ENCODE peak calls at places on chromosomes 5 and 9, in eight cellular contexts. F is retinal pigment epithelial cell, L is upper lobe of right lung, Y is astrocyte, U is OCI-LY7, W is mammary epithelial cell, O is RWPE1, S is PC-9. X is an unnamed sample.

GRCh38 chr5:77181173-77181572 is 29.3 kb upstream of the PDE8B start:
- DNase-seq in F (no peak), L (no peak), Y (no peak), U (no peak), W (no peak), O (no peak), S (no peak), X (no peak)

GRCh38 chr5:2155556-2155955 is 272.8 kb upstream of the IRX4 start:
- DNase-seq in F (no peak), L (no peak), Y (no peak), U (no peak), W (no peak), O (no peak), S (no peak), X (no peak)

GRCh38 chr9:121730188-121730587 is 78.8 kb downstream of the DAB2IP start:
- DNase-seq in F (no peak), L (no peak), Y (no peak), U (no peak), W (no peak), O (no peak), S (no peak), X (no peak)

GRCh38 chr5:148443998-148444397 is 60.2 kb downstream of the FBXO38 start:
- DNase-seq in F (no peak), L (no peak), Y (peak; percentile 36), U (peak; percentile 63), W (peak; percentile 46), O (peak; percentile 70), S (peak; percentile 65), X (peak; percentile 57)

GRCh38 chr9:136621019-136621733 is 41.5 kb upstream of the EGFL7 start:
- DNase-seq in F (no peak), L (no peak), Y (no peak), U (no peak), W (peak; percentile 66), O (peak; percentile 80), S (no peak), X (no peak)

GRCh38 chr5:157582731-157583580 is 7.4 kb upstream of the ADAM19 start:
- DNase-seq in F (no peak), L (no peak), Y (no peak), U (no peak), W (no peak), O (no peak), S (no peak), X (no peak)

GRCh38 chr5:122661496-122662180 is 113.2 kb upstream of the SNX2 start:
- DNase-seq in F (no peak), L (no peak), Y (no peak), U (no peak), W (no peak), O (no peak), S (no peak), X (no peak)

GRCh38 chr9:35059438-35059837 is 13.0 kb downstream of the VCP start:
- DNase-seq in F (no peak), L (no peak), Y (no peak), U (no peak), W (no peak), O (no peak), S (no peak), X (no peak)

GRCh38 chr9:111300140-111300735 is 29.8 kb downstream of the OR2K2 start:
- DNase-seq in F (no peak), L (no peak), Y (no peak), U (no peak), W (no peak), O (no peak), S (no peak), X (no peak)

GRCh38 chr5:113095831-113096230 is 119.2 kb downstream of the DCP2 start:
- DNase-seq in F (no peak), L (no peak), Y (no peak), U (no peak), W (no peak), O (no peak), S (no peak), X (no peak)

GRCh38 chr5:5314626-5315025 is 107.9 kb upstream of the ICE1 start:
- DNase-seq in F (no peak), L (no peak), Y (no peak), U (no peak), W (no peak), O (no peak), S (no peak), X (no peak)

GRCh38 chr5:125093776-125094175 is 347.3 kb upstream of the ZNF608 start:
- DNase-seq in F (peak; percentile 62), L (no peak), Y (peak; percentile 90), U (no peak), W (peak; percentile 85), O (peak; percentile 80), S (no peak), X (no peak)

GRCh38 chr9:134215709-134216448 is 51.5 kb upstream of the RNU6ATAC start:
- DNase-seq in F (no peak), L (peak; percentile 58), Y (no peak), U (peak; percentile 63), W (no peak), O (no peak), S (no peak), X (no peak)

GRCh38 chr5:141672856-141673813 is 8.9 kb downstream of the ARAP3 start:
- DNase-seq in F (no peak), L (no peak), Y (no peak), U (no peak), W (no peak), O (no peak), S (no peak), X (peak; percentile 45)

GRCh38 chr9:456365-456764 is 241.7 kb downstream of the DOCK8 start:
- DNase-seq in F (no peak), L (no peak), Y (peak; percentile 38), U (no peak), W (no peak), O (no peak), S (peak; percentile 71), X (no peak)

GRCh38 chr5:6370580-6370979 is 7.8 kb downstream of the MED10 start:
- DNase-seq in F (no peak), L (no peak), Y (no peak), U (no peak), W (no peak), O (no peak), S (no peak), X (no peak)

GRCh38 chr5:180323929-180324632 is 29.1 kb downstream of the GFPT2 start:
- DNase-seq in F (no peak), L (no peak), Y (peak; percentile 75), U (no peak), W (peak; percentile 35), O (no peak), S (no peak), X (no peak)

GRCh38 chr9:89786650-89787049 is 181.8 kb downstream of the GADD45G start:
- DNase-seq in F (no peak), L (no peak), Y (no peak), U (no peak), W (no peak), O (no peak), S (no peak), X (no peak)

GRCh38 chr5:140725799-140726471 is 25.7 kb downstream of the ZMAT2 start:
- DNase-seq in F (peak; percentile 55), L (no peak), Y (peak; percentile 87), U (no peak), W (peak; percentile 97), O (peak; percentile 93), S (peak; percentile 94), X (peak; percentile 48)

GRCh38 chr5:68928617-68929302 is 165.1 kb upstream of the SLC30A5 start:
- DNase-seq in F (no peak), L (no peak), Y (no peak), U (no peak), W (no peak), O (no peak), S (peak; percentile 39), X (no peak)

GRCh38 chr9:14238518-14238917 is 75.4 kb downstream of the NFIB start:
- DNase-seq in F (no peak), L (no peak), Y (peak; percentile 71), U (no peak), W (peak; percentile 88), O (peak; percentile 60), S (peak; percentile 93), X (no peak)

GRCh38 chr5:61322738-61323429 is 9.2 kb upstream of the ZSWIM6 start:
- DNase-seq in F (no peak), L (no peak), Y (no peak), U (no peak), W (no peak), O (peak; percentile 61), S (peak; percentile 59), X (no peak)

GRCh38 chr5:150158170-150158949 is 2.7 kb upstream of the PDGFRB start:
- DNase-seq in F (no peak), L (no peak), Y (no peak), U (no peak), W (no peak), O (no peak), S (no peak), X (no peak)

GRCh38 chr5:167570431-167570830 is 721.0 kb upstream of the WWC1 start:
- DNase-seq in F (no peak), L (no peak), Y (no peak), U (no peak), W (no peak), O (no peak), S (no peak), X (no peak)

GRCh38 chr5:167561796-167562195 is 729.6 kb upstream of the WWC1 start:
- DNase-seq in F (no peak), L (no peak), Y (no peak), U (no peak), W (no peak), O (no peak), S (no peak), X (no peak)

DNA sequence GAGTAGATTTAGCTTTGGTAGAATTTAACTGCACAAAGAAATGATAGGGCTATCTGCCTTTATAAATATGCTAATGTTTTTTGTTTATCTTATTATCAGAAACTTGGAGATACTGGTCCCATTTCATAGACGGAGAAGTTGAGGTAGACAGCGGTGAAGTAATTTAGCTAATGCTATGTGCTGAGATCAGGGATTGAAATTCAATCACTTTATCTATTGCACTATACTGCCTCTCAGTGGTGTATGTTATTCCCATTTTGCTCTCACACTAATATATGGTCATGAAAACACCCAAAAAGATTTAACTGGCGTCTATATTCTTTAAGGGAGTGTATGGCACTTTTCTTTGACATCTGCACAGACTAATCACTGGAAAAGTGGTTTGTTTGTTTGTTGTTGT is 725.9 kb upstream of the WWC1 start:
- DNase-seq in F (no peak), L (no peak), Y (no peak), U (no peak), W (peak; percentile 8), O (peak; percentile 31), S (no peak), X (no peak)
- TF ChIP-seq CTCF in F (peak; percentile 44), L (peak; percentile 12), Y (peak; percentile 44), U (peak; percentile 44), W (peak; percentile 44), O (peak; percentile 24), S (peak; percentile 52), X (peak; percentile 61)

GRCh38 chr5:20555034-20555433 is 567.0 kb upstream of the CDH18 start:
- DNase-seq in F (no peak), L (no peak), Y (no peak), U (no peak), W (no peak), O (no peak), S (no peak), X (no peak)
- TF ChIP-seq CTCF in F (peak; percentile 15), L (no peak), Y (no peak), U (no peak), W (no peak), O (no peak), S (no peak), X (no peak)

GRCh38 chr5:54985301-54986268 is at the start of gene ESM1:
- DNase-seq in F (no peak), L (no peak), Y (peak; percentile 72), U (no peak), W (peak; percentile 71), O (peak; percentile 71), S (no peak), X (no peak)
- TF ChIP-seq CTCF in F (no peak), L (no peak), Y (no peak), U (no peak), W (no peak), O (no peak), S (no peak), X (no peak)

GRCh38 chr5:116032094-116032517 is at the start of gene ARL14EPL:
- DNase-seq in F (peak; percentile 94), L (peak; percentile 66), Y (peak; percentile 88), U (no peak), W (peak; percentile 71), O (peak; percentile 72), S (peak; percentile 74), X (no peak)
- TF ChIP-seq CTCF in F (peak; percentile 55), L (peak; percentile 33), Y (peak; percentile 18), U (no peak), W (no peak), O (peak; percentile 29), S (peak; percentile 39), X (peak; percentile 23)

X was measured in neural crest cell.